ENCODE peak calls at places on chromosomes 2 and 18, in four cellular contexts. V is foreskin fibroblast, N is GM03348, K is cardiac fibroblast. G is an unnamed sample.

GRCh38 chr2:122390406-122390805 is 635.0 kb downstream of the TSN start:
- DNase-seq in V (no peak), N (peak), K (no peak), G (no peak)

GRCh38 chr18:35024965-35025364 is 16.2 kb upstream of the MAPRE2 start:
- DNase-seq in V (peak), N (peak), K (peak), G (peak)

GRCh38 chr2:152336854-152337510 is 2.0 kb downstream of the FMNL2 start:
- DNase-seq in V (no peak), N (peak), K (peak), G (peak)

GRCh38 chr2:143574069-143574468 is 444.9 kb downstream of the ARHGAP15 start:
- DNase-seq in V (no peak), N (no peak), K (no peak), G (no peak)

GRCh38 chr2:67446504-67446911 is 49.4 kb downstream of the ETAA1 start:
- DNase-seq in V (peak), N (no peak), K (peak), G (peak)

GRCh38 chr2:105636109-105636740 is 108.5 kb upstream of the NCK2 start:
- DNase-seq in V (no peak), N (no peak), K (no peak), G (peak)

GRCh38 chr2:239811806-239812560 is 213.2 kb downstream of the NDUFA10 start:
- DNase-seq in V (no peak), N (no peak), K (no peak), G (no peak)

GRCh38 chr2:28750316-28751101 is 1.1 kb upstream of the PPP1CB start:
- DNase-seq in V (peak), N (peak), K (peak), G (peak)

GRCh38 chr18:37553633-37554398 is 11.8 kb downstream of the CELF4 start:
- DNase-seq in V (no peak), N (no peak), K (no peak), G (no peak)

GRCh38 chr2:227479865-227480475 is 8.0 kb downstream of the AGFG1 start:
- DNase-seq in V (no peak), N (peak), K (peak), G (peak)

GRCh38 chr18:3525870-3526420 is 76.0 kb downstream of the TGIF1 start:
- DNase-seq in V (no peak), N (no peak), K (no peak), G (peak)

GRCh38 chr18:8264861-8265411 is 344.3 kb upstream of the RAB12 start:
- DNase-seq in V (no peak), N (no peak), K (peak), G (peak)

GRCh38 chr2:207836526-207837133 is 66.9 kb upstream of the FZD5 start:
- DNase-seq in V (no peak), N (peak), K (peak), G (no peak)

GRCh38 chr2:163834841-163835240 is 99.0 kb upstream of the FIGN start:
- DNase-seq in V (no peak), N (no peak), K (no peak), G (no peak)

GRCh38 chr18:8005870-8006269 is 438.8 kb downstream of the PTPRM start:
- DNase-seq in V (no peak), N (no peak), K (no peak), G (no peak)

GRCh38 chr2:148244593-148245292 is 223.9 kb downstream of the MBD5 start:
- DNase-seq in V (peak), N (peak), K (peak), G (peak)

GRCh38 chr2:41869542-41870256 is 178.1 kb upstream of the PKDCC start:
- DNase-seq in V (peak), N (peak), K (peak), G (peak)

GRCh38 chr2:160076239-160076638 is 13.8 kb upstream of the PLA2R1 start:
- DNase-seq in V (no peak), N (no peak), K (no peak), G (no peak)

GRCh38 chr2:176063958-176064357 is 19.8 kb downstream of the EVX2 start:
- DNase-seq in V (no peak), N (no peak), K (no peak), G (no peak)

GRCh38 chr18:500230-500555 is 308 bp downstream of the COLEC12 start:
- DNase-seq in V (no peak), N (peak), K (peak), G (no peak)

GRCh38 chr2:70716951-70717350 is 51.0 kb downstream of the ADD2 start:
- DNase-seq in V (no peak), N (no peak), K (no peak), G (no peak)

GRCh38 chr18:7021994-7022840 is 95.4 kb downstream of the LAMA1 start:
- DNase-seq in V (peak), N (no peak), K (peak), G (peak)

GRCh38 chr18:51400721-51401120 is 203.2 kb upstream of the MEX3C start:
- DNase-seq in V (no peak), N (no peak), K (peak), G (no peak)

GRCh38 chr2:238859636-238860347 is 11.9 kb downstream of the TWIST2 start:
- DNase-seq in V (no peak), N (no peak), K (no peak), G (no peak)

GRCh38 chr18:63237486-63237885 is 82.1 kb downstream of the BCL2 start:
- DNase-seq in V (peak), N (peak), K (peak), G (peak)

GRCh38 chr2:223306371-223306770 is 254.4 kb downstream of the KCNE4 start:
- DNase-seq in V (peak), N (peak), K (peak), G (peak)

GRCh38 chr2:111698089-111698488 is 185.9 kb downstream of the ANAPC1 start:
- DNase-seq in V (no peak), N (no peak), K (no peak), G (no peak)

GRCh38 chr18:50748243-50749229 is 71.3 kb downstream of the MRO start:
- DNase-seq in V (no peak), N (no peak), K (no peak), G (no peak)

GRCh38 chr2:42949125-42949524 is 156.7 kb upstream of the HAAO start:
- DNase-seq in V (no peak), N (no peak), K (no peak), G (no peak)

GRCh38 chr2:197229509-197230458 is 80.8 kb downstream of the ANKRD44 start:
- DNase-seq in V (peak), N (peak), K (peak), G (peak)

GRCh38 chr2:96924775-96925747 is 55.2 kb upstream of the SEMA4C start:
- DNase-seq in V (no peak), N (no peak), K (no peak), G (no peak)

GRCh38 chr2:235416816-235417499 is 76.9 kb upstream of the AGAP1 start:
- DNase-seq in V (no peak), N (peak), K (peak), G (no peak)

GRCh38 chr2:122805346-122805745 is 1049.9 kb downstream of the TSN start:
- DNase-seq in V (no peak), N (no peak), K (peak), G (no peak)

GRCh38 chr18:34492652-34493051 is 217.4 kb upstream of the DTNA start:
- DNase-seq in V (no peak), N (no peak), K (no peak), G (no peak)

GRCh38 chr18:5066380-5066977 is 130.6 kb downstream of the AKAIN1 start:
- DNase-seq in V (no peak), N (no peak), K (no peak), G (no peak)

GRCh38 chr18:70826571-70826970 is 537.7 kb downstream of the SOCS6 start:
- DNase-seq in V (no peak), N (no peak), K (no peak), G (no peak)

GRCh38 chr2:223894968-223895367 is 50.2 kb downstream of the WDFY1 start:
- DNase-seq in V (no peak), N (no peak), K (no peak), G (no peak)

GRCh38 chr2:214378455-214379103 is 32.3 kb upstream of the VWC2L start:
- DNase-seq in V (no peak), N (no peak), K (no peak), G (no peak)